ENCODE peak calls at places on chromosomes 3 and 15, in six cellular contexts. Z, W, U, G, S and J are unnamed samples.

GRCh38 chr3:146543461-146544012 is 870 bp downstream of the PLSCR1 start:
- DNase-seq in S (no peak), Z (peak; percentile 33), U (no peak), G (no peak), W (no peak), J (no peak)

GRCh38 chr15:63894662-63894949 is 60.9 kb upstream of the HERC1 start:
- DNase-seq in S (no peak), W (no peak), G (no peak), Z (no peak), U (no peak), J (no peak)

GRCh38 chr3:185175370-185175987 is 22.6 kb upstream of the C3orf70 start:
- DNase-seq in Z (no peak), G (no peak), U (no peak), W (no peak), S (peak; percentile 30), J (no peak)

GRCh38 chr15:63076136-63077005 is 33.8 kb downstream of the TPM1 start:
- DNase-seq in W (no peak), G (no peak), S (no peak), U (no peak), Z (no peak), J (no peak)

GRCh38 chr3:50010959-50011358 is 71.0 kb downstream of the RBM6 start:
- DNase-seq in Z (no peak), W (no peak), S (no peak), U (no peak), G (no peak), J (no peak)

GRCh38 chr3:125257563-125257962 is 45.0 kb upstream of the SLC12A8 start:
- DNase-seq in S (no peak), W (no peak), U (no peak), G (no peak), Z (no peak), J (no peak)

GRCh38 chr3:130488288-130488687 is 28.7 kb upstream of the COL6A6 start:
- DNase-seq in Z (no peak), S (no peak), U (no peak), W (no peak), G (no peak), J (no peak)

GRCh38 chr3:138360272-138361192 is 12.2 kb downstream of the MRAS start:
- DNase-seq in Z (no peak), G (no peak), W (no peak), U (no peak), S (no peak), J (no peak)

GRCh38 chr3:170356596-170357175 is 829 bp upstream of the SKIL start:
- DNase-seq in Z (peak; percentile 81), S (peak; percentile 39), G (peak; percentile 86), W (peak; percentile 55), U (peak; percentile 70), J (peak; percentile 81)

GRCh38 chr3:46277476-46277875 is 35.2 kb downstream of the CCR3 start:
- DNase-seq in U (no peak), Z (no peak), G (no peak), W (no peak), S (no peak), J (no peak)

GRCh38 chr15:76056931-76057330 is 2.9 kb upstream of the TMEM266 start:
- DNase-seq in G (no peak), S (peak; percentile 24), U (no peak), W (no peak), Z (no peak), J (no peak)

GRCh38 chr3:63863150-63864007 is at the start of the genes ATXN7 and THOC7:
- DNase-seq in S (peak; percentile 56), G (peak; percentile 58), Z (peak; percentile 51), W (peak; percentile 64), U (peak; percentile 67), J (peak; percentile 69)

GRCh38 chr15:65344214-65344908 is 33.4 kb downstream of the IGDCC3 start:
- DNase-seq in G (no peak), U (no peak), S (no peak), Z (no peak), W (no peak), J (no peak)

GRCh38 chr3:16354291-16354690 is 89.3 kb downstream of the OXNAD1 start:
- DNase-seq in Z (no peak), W (no peak), G (no peak), U (no peak), S (no peak), J (no peak)

GRCh38 chr3:28171962-28172361 is 69.5 kb upstream of the CMC1 start:
- DNase-seq in G (no peak), Z (no peak), W (no peak), U (peak; percentile 3), S (no peak), J (no peak)

GRCh38 chr3:157232146-157232545 is 72.2 kb upstream of the CCNL1 start:
- DNase-seq in G (no peak), Z (no peak), S (no peak), U (no peak), W (no peak), J (no peak)

GRCh38 chr3:35849963-35850362 is 210.6 kb downstream of the ARPP21 start:
- DNase-seq in W (no peak), U (no peak), S (no peak), G (no peak), Z (no peak), J (no peak)

GRCh38 chr3:78818161-78818985 is 949.4 kb downstream of the ROBO1 start:
- DNase-seq in U (no peak), S (no peak), W (no peak), G (no peak), Z (no peak), J (no peak)

GRCh38 chr3:99647081-99647480 is 8.7 kb downstream of the COL8A1 start:
- DNase-seq in U (no peak), S (no peak), Z (no peak), G (no peak), W (no peak), J (no peak)

GRCh38 chr3:190261015-190261414 is 61.2 kb downstream of the CLDN1 start:
- DNase-seq in Z (no peak), U (no peak), S (no peak), G (no peak), W (no peak), J (no peak)

GRCh38 chr3:189937302-189938255 is 183.1 kb downstream of the P3H2 start:
- DNase-seq in W (no peak), G (no peak), Z (no peak), S (no peak), U (no peak), J (no peak)